ENCODE peak calls at places on chromosomes 5 and 9, in nine cellular contexts. O is neural crest cell, C is left ventricle myocardium inferior, U is kidney, W is HepG2, H is foreskin fibroblast, J is breast epithelium, F is choroid plexus epithelial cell, Q is B cell. B is an unnamed sample.

GRCh38 chr5:126561908-126562307 is 33.1 kb downstream of the ALDH7A1 start:
- DNase-seq in O (no peak), C (no peak), U (no peak), W (no peak), H (no peak), J (no peak), F (peak), Q (no peak), B (no peak)

GRCh38 chr5:133969654-133970324 is 1.4 kb upstream of the C5orf15 start:
- DNase-seq in O (peak), C (no peak), U (no peak), W (peak), H (peak), J (no peak), F (no peak), Q (no peak), B (no peak)

GRCh38 chr9:95830768-95831167 is 44.7 kb upstream of the ERCC6L2 start:
- DNase-seq in O (no peak), C (no peak), U (no peak), W (no peak), H (no peak), J (no peak), F (no peak), Q (no peak), B (no peak)

GRCh38 chr5:14351086-14351661 is 208.0 kb downstream of the TRIO start:
- DNase-seq in O (no peak), C (no peak), U (no peak), W (no peak), H (no peak), J (no peak), F (no peak), Q (no peak), B (no peak)

GRCh38 chr9:93612052-93612795 is 35.8 kb downstream of the PHF2 start:
- DNase-seq in O (no peak), C (no peak), U (no peak), W (no peak), H (no peak), J (no peak), F (no peak), Q (no peak), B (no peak)

GRCh38 chr5:115469904-115470516 is 74.6 kb downstream of the FEM1C start:
- DNase-seq in O (no peak), C (no peak), U (no peak), W (no peak), H (no peak), J (no peak), F (no peak), Q (no peak), B (no peak)

GRCh38 chr9:136582977-136583735 is 37.3 kb upstream of the NOTCH1 start:
- DNase-seq in O (no peak), C (no peak), U (peak), W (no peak), H (no peak), J (no peak), F (no peak), Q (no peak), B (no peak)

GRCh38 chr5:57113486-57113885 is 60.4 kb upstream of the GPBP1 start:
- DNase-seq in O (no peak), C (no peak), U (no peak), W (no peak), H (peak), J (no peak), F (no peak), Q (no peak), B (no peak)

GRCh38 chr5:83097582-83098265 is 20.4 kb downstream of the XRCC4 start:
- DNase-seq in O (no peak), C (no peak), U (no peak), W (no peak), H (peak), J (no peak), F (peak), Q (no peak), B (no peak)

GRCh38 chr5:2752059-2752874 is 790 bp upstream of the IRX2 start:
- DNase-seq in O (no peak), C (no peak), U (peak), W (no peak), H (peak), J (peak), F (no peak), Q (no peak), B (peak)

GRCh38 chr5:168752416-168753190 is 173.4 kb upstream of the PANK3 start:
- DNase-seq in O (no peak), C (no peak), U (no peak), W (no peak), H (no peak), J (no peak), F (no peak), Q (no peak), B (no peak)

GRCh38 chr9:76725885-76726284 is 38.4 kb upstream of the PCA3 start:
- DNase-seq in O (no peak), C (no peak), U (no peak), W (no peak), H (no peak), J (no peak), F (no peak), Q (no peak), B (no peak)

GRCh38 chr9:123334639-123335038 is 21.4 kb upstream of the CRB2 start:
- DNase-seq in O (no peak), C (no peak), U (no peak), W (no peak), H (no peak), J (no peak), F (no peak), Q (no peak), B (no peak)

GRCh38 chr9:82332774-82333152 is 344.2 kb downstream of the SPATA31D1 start:
- DNase-seq in O (no peak), C (no peak), U (no peak), W (no peak), H (no peak), J (no peak), F (no peak), Q (no peak), B (no peak)

GRCh38 chr9:23829580-23830458 is 3.8 kb upstream of the ELAVL2 start:
- DNase-seq in O (peak), C (no peak), U (no peak), W (peak), H (peak), J (no peak), F (peak), Q (no peak), B (peak)

GRCh38 chr9:106441283-106441682 is 421.7 kb upstream of the ZNF462 start:
- DNase-seq in O (no peak), C (no peak), U (no peak), W (no peak), H (no peak), J (no peak), F (no peak), Q (no peak), B (no peak)

GRCh38 chr9:129174724-129175514 is 3.1 kb downstream of the IER5L start:
- DNase-seq in O (peak), C (peak), U (peak), W (peak), H (peak), J (peak), F (peak), Q (no peak), B (peak)

GRCh38 chr5:67605730-67606585 is 409.4 kb upstream of the CD180 start:
- DNase-seq in O (no peak), C (no peak), U (no peak), W (peak), H (no peak), J (no peak), F (no peak), Q (no peak), B (no peak)

GRCh38 chr5:180097926-180098325 is 26.4 kb upstream of the RNF130 start:
- DNase-seq in O (no peak), C (no peak), U (peak), W (no peak), H (no peak), J (peak), F (no peak), Q (no peak), B (no peak)

GRCh38 chr5:891117-891836 is 1.3 kb downstream of the BRD9 start:
- DNase-seq in O (no peak), C (no peak), U (no peak), W (peak), H (peak), J (no peak), F (peak), Q (no peak), B (no peak)

GRCh38 chr5:54803381-54804025 is 181.9 kb downstream of the ESM1 start:
- DNase-seq in O (no peak), C (no peak), U (no peak), W (no peak), H (peak), J (no peak), F (no peak), Q (no peak), B (no peak)

GRCh38 chr5:169147542-169147941 is 153.4 kb downstream of the SLIT3 start:
- DNase-seq in O (no peak), C (no peak), U (no peak), W (no peak), H (no peak), J (no peak), F (no peak), Q (no peak), B (no peak)

GRCh38 chr5:75992677-75993582 is 90.3 kb upstream of the SV2C start:
- DNase-seq in O (no peak), C (no peak), U (no peak), W (no peak), H (no peak), J (no peak), F (no peak), Q (no peak), B (no peak)

GRCh38 chr5:111694183-111694582 is 62.8 kb downstream of the NREP start:
- DNase-seq in O (no peak), C (no peak), U (no peak), W (no peak), H (peak), J (no peak), F (peak), Q (no peak), B (no peak)

GRCh38 chr5:612498-613424 is 621 bp downstream of the CEP72 start:
- DNase-seq in O (no peak), C (no peak), U (no peak), W (no peak), H (peak), J (no peak), F (peak), Q (no peak), B (peak)

GRCh38 chr9:136289651-136290507 is 14.0 kb downstream of the CCDC187 start:
- DNase-seq in O (no peak), C (no peak), U (peak), W (no peak), H (no peak), J (no peak), F (no peak), Q (no peak), B (no peak)

GRCh38 chr5:104139840-104140239 is 577.3 kb upstream of the NUDT12 start:
- DNase-seq in O (no peak), C (no peak), U (no peak), W (no peak), H (no peak), J (no peak), F (no peak), Q (no peak), B (no peak)
- TF ChIP-seq CTCF in O (peak), C (no peak), U (no peak), W (no peak), H (no peak), J (no peak), F (no peak), Q (no peak), B (peak)

GRCh38 chr5:177131711-177132503 is 1.7 kb upstream of the NSD1 start:
- DNase-seq in O (no peak), C (peak), U (peak), W (no peak), H (peak), J (peak), F (no peak), Q (no peak), B (peak)
- TF ChIP-seq CTCF in O (no peak), C (no peak), U (no peak), W (no peak), H (no peak), J (no peak), F (no peak), Q (no peak), B (no peak)

DNA sequence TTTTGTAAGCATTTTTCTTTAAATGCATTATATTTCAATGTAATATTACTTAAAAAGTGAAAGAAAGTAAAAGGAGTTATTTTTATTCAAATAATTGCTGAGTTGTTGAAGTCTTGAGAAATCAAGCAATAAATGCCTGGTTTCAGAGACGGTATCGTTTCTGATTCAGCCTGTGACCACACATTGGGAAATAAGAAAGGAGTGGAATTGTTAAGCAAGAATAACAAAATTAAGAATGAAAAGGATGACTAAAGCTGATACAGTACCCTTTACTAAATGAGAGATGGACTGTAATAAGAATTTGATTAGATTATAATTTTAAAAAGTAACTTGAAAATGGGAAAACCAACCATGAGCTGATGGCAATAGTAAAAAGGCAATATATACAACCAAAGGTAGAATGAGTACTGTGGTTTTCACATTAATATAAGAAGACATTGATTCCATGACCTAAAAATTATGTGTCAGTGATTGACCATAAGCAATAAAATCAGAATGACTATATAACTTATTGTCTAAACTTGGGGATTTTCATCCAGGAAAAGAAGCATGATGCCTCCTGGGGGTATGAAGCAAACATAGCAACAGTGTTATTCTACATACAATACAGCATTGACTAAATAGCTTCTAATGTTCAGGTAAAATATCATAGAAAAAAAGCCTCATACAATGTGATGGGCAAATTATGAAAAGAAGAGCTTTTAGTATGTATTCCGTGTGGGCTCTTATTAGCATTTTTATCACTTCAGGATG is 101.9 kb upstream of the PRDM9 start:
- DNase-seq in O (no peak), C (no peak), U (no peak), W (no peak), H (no peak), J (no peak), F (no peak), Q (no peak), B (no peak)
- TF ChIP-seq CTCF in O (no peak), C (peak), U (no peak), W (no peak), H (no peak), J (no peak), F (no peak), Q (no peak), B (no peak)

GRCh38 chr5:170353011-170353890 is 35.9 kb downstream of the KCNMB1 start:
- DNase-seq in O (no peak), C (no peak), U (no peak), W (no peak), H (peak), J (no peak), F (peak), Q (no peak), B (no peak)
- TF ChIP-seq CTCF in O (no peak), C (no peak), U (no peak), W (no peak), H (no peak), J (no peak), F (no peak), Q (no peak), B (no peak)

GRCh38 chr9:91426123-91426745 is 2.6 kb upstream of the NFIL3 start:
- DNase-seq in O (no peak), C (no peak), U (no peak), W (peak), H (peak), J (no peak), F (peak), Q (no peak), B (no peak)
- TF ChIP-seq CTCF in O (peak), C (peak), U (peak), W (peak), H (peak), J (peak), F (peak), Q (peak), B (no peak)

B was measured in mesothelial cell of epicardium.